ENCODE peak calls at places on chromosome 4, in four cellular contexts. H is ascending aorta, P is mucosa of descending colon, D is colonic mucosa. R is an unnamed sample.

GRCh38 chr4:63524764-63525163 is 884.5 kb downstream of the TECRL start:
- DNase-seq in H (no peak), P (no peak), D (no peak), R (no peak)

GRCh38 chr4:96347582-96347981 is 507.7 kb downstream of the PDHA2 start:
- DNase-seq in H (no peak), P (no peak), D (no peak), R (no peak)

GRCh38 chr4:164734476-164734875 is 19.5 kb upstream of the SMIM31 start:
- DNase-seq in H (no peak), P (no peak), D (no peak), R (no peak)

GRCh38 chr4:179671609-179672008 is 2229.4 kb upstream of the AGA start:
- DNase-seq in H (no peak), P (no peak), D (no peak), R (no peak)

GRCh38 chr4:26326791-26327190 is 6.0 kb downstream of the RBPJ start:
- DNase-seq in H (no peak), P (no peak), D (no peak), R (no peak)

GRCh38 chr4:57098945-57099344 is 11.2 kb downstream of the IGFBP7 start:
- DNase-seq in H (no peak), P (no peak), D (no peak), R (no peak)

GRCh38 chr4:41069838-41070237 is 144.5 kb downstream of the APBB2 start:
- DNase-seq in H (no peak), P (no peak), D (no peak), R (no peak)

GRCh38 chr4:6577409-6577808 is 2.4 kb downstream of the MAN2B2 start:
- DNase-seq in H (no peak), P (no peak), D (no peak), R (no peak)

GRCh38 chr4:70895846-70896435 is 6.2 kb upstream of the MOB1B start:
- DNase-seq in H (no peak), P (no peak), D (no peak), R (no peak)

GRCh38 chr4:44578954-44579353 is 72.5 kb downstream of the YIPF7 start:
- DNase-seq in H (no peak), P (no peak), D (no peak), R (no peak)

GRCh38 chr4:69830529-69831269 is 29.2 kb downstream of the SULT1E1 start:
- DNase-seq in H (no peak), P (peak), D (peak), R (peak)

GRCh38 chr4:83125738-83126141 is 11.2 kb upstream of the PLAC8 start:
- DNase-seq in H (no peak), P (peak), D (peak), R (peak)

GRCh38 chr4:83197555-83198235 is 83.2 kb upstream of the PLAC8 start:
- DNase-seq in H (no peak), P (peak), D (peak), R (no peak)

GRCh38 chr4:154124539-154125255 is 335.8 kb upstream of the SFRP2 start:
- DNase-seq in H (no peak), P (no peak), D (no peak), R (no peak)

GRCh38 chr4:126957555-126958440 is 675.0 kb upstream of the INTU start:
- DNase-seq in H (no peak), P (no peak), D (no peak), R (no peak)

GRCh38 chr4:336893-337142 is 796 bp upstream of the ZNF141 start:
- DNase-seq in H (peak), P (no peak), D (no peak), R (no peak)

GRCh38 chr4:56575820-56576429 is 70.3 kb downstream of the ARL9 start:
- DNase-seq in H (no peak), P (no peak), D (no peak), R (no peak)

GRCh38 chr4:156536661-156537060 is 434.9 kb downstream of the PDGFC start:
- DNase-seq in H (no peak), P (no peak), D (no peak), R (no peak)

GRCh38 chr4:168908093-168908492 is 102.0 kb downstream of the CBR4 start:
- DNase-seq in H (no peak), P (no peak), D (no peak), R (no peak)

GRCh38 chr4:18914182-18914581 is 892.6 kb upstream of the LCORL start:
- DNase-seq in H (no peak), P (no peak), D (no peak), R (no peak)

GRCh38 chr4:37737456-37737855 is 51.3 kb upstream of the RELL1 start:
- DNase-seq in H (no peak), P (no peak), D (no peak), R (no peak)

GRCh38 chr4:66489370-66489769 is 819.1 kb upstream of the EPHA5 start:
- DNase-seq in H (no peak), P (no peak), D (no peak), R (no peak)

GRCh38 chr4:187218705-187219245 is 495.1 kb upstream of the FAT1 start:
- DNase-seq in H (no peak), P (no peak), D (no peak), R (no peak)

GRCh38 chr4:30620711-30621110 is 99.5 kb upstream of the PCDH7 start:
- DNase-seq in H (no peak), P (no peak), D (no peak), R (no peak)

GRCh38 chr4:23171971-23172370 is 479.2 kb downstream of the GBA3 start:
- DNase-seq in H (no peak), P (no peak), D (no peak), R (no peak)

GRCh38 chr4:14607001-14607400 is 395.3 kb upstream of the CPEB2 start:
- DNase-seq in H (no peak), P (no peak), D (no peak), R (no peak)

GRCh38 chr4:20612313-20612712 is 87.9 kb upstream of the PACRGL start:
- DNase-seq in H (no peak), P (no peak), D (no peak), R (no peak)

GRCh38 chr4:22607382-22607781 is 85.4 kb upstream of the GBA3 start:
- DNase-seq in H (no peak), P (peak), D (peak), R (peak)

GRCh38 chr4:104491396-104491821 is 3.3 kb downstream of the CXXC4 start:
- DNase-seq in H (peak), P (peak), D (peak), R (peak)

GRCh38 chr4:141011799-141012377 is 121.4 kb downstream of the RNF150 start:
- DNase-seq in H (no peak), P (no peak), D (no peak), R (no peak)

GRCh38 chr4:153489856-153490558 is 23.8 kb downstream of the TMEM131L start:
- DNase-seq in H (no peak), P (no peak), D (no peak), R (no peak)

GRCh38 chr4:100164808-100165760 is 25.2 kb downstream of the DDIT4L start:
- DNase-seq in H (no peak), P (no peak), D (no peak), R (no peak)

GRCh38 chr4:100165809-100166208 is 24.5 kb downstream of the DDIT4L start:
- DNase-seq in H (no peak), P (no peak), D (no peak), R (no peak)

GRCh38 chr4:100169796-100170485 is 20.3 kb downstream of the DDIT4L start:
- DNase-seq in H (no peak), P (no peak), D (no peak), R (no peak)

GRCh38 chr4:100168521-100168920 is 21.7 kb downstream of the DDIT4L start:
- DNase-seq in H (no peak), P (no peak), D (no peak), R (no peak)

GRCh38 chr4:100166297-100167034 is 23.8 kb downstream of the DDIT4L start:
- DNase-seq in H (no peak), P (no peak), D (no peak), R (no peak)
- H3K4me3 ChIP-seq in H (no peak), P (no peak), D (no peak), R (no peak)

GRCh38 chr4:1512081-1512737 is 106.0 kb upstream of the NKX1-1 start:
- DNase-seq in H (no peak), P (no peak), D (no peak), R (no peak)
- H3K4me3 ChIP-seq in H (peak), P (no peak), D (no peak), R (peak)

DNA sequence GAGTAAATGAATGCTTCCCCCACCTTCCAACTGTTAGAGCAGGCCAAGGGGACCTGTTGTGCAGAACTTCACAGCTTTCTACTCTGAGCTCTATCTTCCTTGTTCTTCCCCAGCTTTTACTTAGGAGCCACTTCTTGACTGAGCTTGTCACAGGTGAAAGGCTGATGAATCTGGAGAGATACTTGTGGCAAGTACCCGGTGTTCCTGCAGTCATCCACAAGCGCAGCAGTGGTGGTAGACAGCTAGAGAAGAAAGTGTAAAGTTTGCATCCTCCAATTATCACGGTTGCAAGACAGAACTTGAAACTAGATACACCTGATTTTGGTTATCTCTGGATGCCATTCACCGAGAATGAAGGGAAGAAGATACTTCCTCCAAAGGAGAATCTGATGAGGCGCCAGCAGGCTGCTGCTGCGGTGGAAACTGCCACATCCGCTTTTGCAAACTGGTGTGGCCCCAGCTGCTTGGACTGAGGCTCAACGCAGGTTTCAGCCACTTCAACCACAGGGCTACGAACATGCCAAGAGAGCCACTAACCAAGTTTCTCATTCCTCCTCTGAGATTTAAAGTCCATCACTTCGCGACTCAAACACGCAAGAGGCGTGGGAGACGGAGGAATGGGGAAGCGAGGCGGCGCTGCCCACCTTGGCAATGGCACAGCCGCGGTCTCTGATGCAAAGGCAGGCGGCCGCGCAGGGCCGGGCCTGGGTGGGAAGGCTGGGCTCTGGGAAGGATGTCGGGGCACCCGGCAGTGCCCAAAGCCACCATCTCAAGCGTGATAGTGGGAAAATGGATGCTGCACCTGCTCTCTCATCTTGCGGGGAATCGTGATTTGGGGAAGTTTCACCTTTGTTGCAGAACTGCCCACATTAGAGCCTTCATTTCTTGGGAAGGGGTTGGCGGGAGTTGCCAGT is 1.3 kb upstream of the FHIP1A start:
- DNase-seq in H (peak), P (peak), D (peak), R (peak)
- H3K4me3 ChIP-seq in H (peak), P (no peak), D (peak), R (peak)

DNA sequence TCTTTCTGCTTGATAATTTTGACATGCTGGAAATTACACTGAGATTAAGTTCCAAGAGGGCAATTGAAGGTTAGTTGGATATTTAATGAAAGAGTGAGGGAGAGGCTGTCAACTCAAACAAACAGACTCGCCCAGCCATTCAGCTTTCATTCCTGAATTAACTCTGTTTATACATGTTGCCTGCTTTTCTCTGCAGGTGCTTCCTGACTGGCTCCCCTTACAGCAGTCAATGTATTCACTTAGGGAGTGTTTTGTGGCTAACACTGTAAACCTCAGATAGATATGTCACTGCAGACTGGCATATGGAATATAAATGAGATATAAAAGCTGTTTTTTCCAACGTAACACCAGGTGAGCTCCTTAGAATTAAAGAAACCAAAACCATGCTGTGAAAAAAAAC is 28.7 kb downstream of the TMPRSS11A start:
- DNase-seq in H (no peak), P (no peak), D (no peak), R (no peak)
- H3K4me3 ChIP-seq in H (no peak), P (no peak), D (no peak), R (no peak)

DNA sequence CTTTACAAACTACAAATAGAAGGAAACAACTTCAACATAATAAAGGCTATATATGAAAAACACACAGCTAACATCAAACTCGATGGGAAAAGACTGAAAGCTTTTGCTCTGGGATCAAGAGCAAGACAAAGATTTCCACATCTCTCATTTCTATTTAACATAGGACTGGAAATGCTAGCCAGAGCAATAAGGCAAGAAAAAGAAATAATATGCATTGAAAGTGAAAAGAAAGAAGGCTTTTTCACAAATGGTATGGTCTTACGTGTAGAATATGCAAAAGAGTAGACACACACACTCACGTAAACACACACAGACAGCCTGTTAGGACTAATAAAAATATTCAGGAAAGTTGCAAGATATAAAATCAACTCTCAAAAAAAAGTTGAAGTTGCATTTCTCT is 660.5 kb upstream of the PCDH10 start:
- DNase-seq in H (no peak), P (no peak), D (no peak), R (no peak)
- H3K4me3 ChIP-seq in H (no peak), P (no peak), D (no peak), R (no peak)

GRCh38 chr4:110484029-110484428 is 8.1 kb downstream of the ENPEP start:
- DNase-seq in H (no peak), P (no peak), D (no peak), R (no peak)

GRCh38 chr4:110477836-110478235 is 1.9 kb downstream of the ENPEP start:
- DNase-seq in H (no peak), P (no peak), D (no peak), R (no peak)

GRCh38 chr4:110480741-110481271 is 4.9 kb downstream of the ENPEP start:
- DNase-seq in H (no peak), P (no peak), D (no peak), R (no peak)

GRCh38 chr4:110483516-110483915 is 7.6 kb downstream of the ENPEP start:
- DNase-seq in H (no peak), P (no peak), D (no peak), R (no peak)

GRCh38 chr4:110480031-110480549 is 4.1 kb downstream of the ENPEP start:
- DNase-seq in H (no peak), P (no peak), D (no peak), R (no peak)
- H3K4me3 ChIP-seq in H (no peak), P (no peak), D (no peak), R (no peak)